ENCODE peak calls at places on chromosomes 4 and X, in nine cellular contexts. L is right cardiac atrium, E is esophagus squamous epithelium, U is hepatocyte, Q is colonic mucosa, R is mammary epithelial cell, S is right lobe of liver, J is A549, V is neural progenitor cell. W is an unnamed sample. For H3K4me1, the result is how much of the 10 kb centered on the place peaks cover.

GRCh38 chr4:1802720-1803522 is 9.8 kb downstream of the FGFR3 start:
- DNase-seq in L (peak), E (no peak), U (no peak), Q (no peak), R (no peak), S (no peak), J (no peak), V (no peak), W (no peak)

GRCh38 chr4:163697121-163697520 is 202.6 kb downstream of the TMA16 start:
- DNase-seq in L (no peak), E (no peak), U (no peak), Q (no peak), R (peak), S (no peak), J (no peak), V (no peak), W (peak)

GRCh38 chr4:186727977-186728519 is 4.4 kb upstream of the FAT1 start:
- DNase-seq in L (no peak), E (no peak), U (peak), Q (peak), R (peak), S (no peak), J (no peak), V (peak), W (no peak)

GRCh38 chrX:124239324-124239723 is 93.1 kb upstream of the TEX13D start:
- DNase-seq in L (no peak), E (no peak), U (no peak), Q (no peak), R (no peak), S (no peak), J (no peak), V (no peak), W (no peak)

GRCh38 chrX:105837227-105837626 is 14.9 kb downstream of the NRK start:
- DNase-seq in L (peak), E (no peak), U (peak), Q (no peak), R (peak), S (no peak), J (no peak), V (peak), W (peak)

GRCh38 chrX:87518504-87518903 is 902 bp downstream of the KLHL4 start:
- DNase-seq in L (no peak), E (no peak), U (no peak), Q (no peak), R (peak), S (no peak), J (no peak), V (no peak), W (peak)

GRCh38 chrX:37509349-37509748 is 62.1 kb upstream of the LANCL3 start:
- DNase-seq in L (no peak), E (no peak), U (peak), Q (no peak), R (peak), S (no peak), J (no peak), V (peak), W (no peak)

GRCh38 chr4:152747444-152747843 is 32.1 kb downstream of the TIGD4 start:
- DNase-seq in L (no peak), E (no peak), U (no peak), Q (no peak), R (peak), S (no peak), J (no peak), V (no peak), W (no peak)

GRCh38 chrX:130082244-130083106 is 27.8 kb downstream of the ELF4 start:
- DNase-seq in L (peak), E (no peak), U (no peak), Q (no peak), R (no peak), S (peak), J (no peak), V (no peak), W (no peak)

GRCh38 chr4:88002786-88003185 is 4.6 kb upstream of the PKD2 start:
- DNase-seq in L (no peak), E (no peak), U (no peak), Q (no peak), R (peak), S (no peak), J (no peak), V (no peak), W (peak)

GRCh38 chrX:111090458-111090857 is 5.5 kb upstream of the PAK3 start:
- DNase-seq in L (no peak), E (no peak), U (no peak), Q (no peak), R (no peak), S (no peak), J (no peak), V (no peak), W (no peak)

GRCh38 chrX:37453821-37454220 is 104.7 kb downstream of the PRRG1 start:
- DNase-seq in L (no peak), E (no peak), U (no peak), Q (no peak), R (peak), S (no peak), J (no peak), V (no peak), W (no peak)

GRCh38 chrX:19790829-19791228 is 96.6 kb downstream of the SH3KBP1 start:
- DNase-seq in L (no peak), E (no peak), U (no peak), Q (no peak), R (no peak), S (no peak), J (no peak), V (no peak), W (no peak)

GRCh38 chr4:3730422-3730821 is 35.8 kb upstream of the ADRA2C start:
- DNase-seq in L (peak), E (no peak), U (no peak), Q (no peak), R (no peak), S (no peak), J (no peak), V (no peak), W (no peak)

GRCh38 chrX:1500701-1501624 is 36.0 kb downstream of the P2RY8 start:
- DNase-seq in L (no peak), E (no peak), U (no peak), Q (no peak), R (no peak), S (no peak), J (no peak), V (no peak), W (no peak)

GRCh38 chr4:80182237-80182866 is 15.0 kb upstream of the PRDM8 start:
- DNase-seq in L (peak), E (no peak), U (no peak), Q (no peak), R (no peak), S (no peak), J (no peak), V (no peak), W (no peak)

GRCh38 chr4:1045595-1046201 is 34.3 kb downstream of the FGFRL1 start:
- DNase-seq in L (peak), E (no peak), U (no peak), Q (no peak), R (no peak), S (peak), J (no peak), V (no peak), W (no peak)

GRCh38 chr4:47198791-47199190 is 167.4 kb downstream of the GABRB1 start:
- DNase-seq in L (no peak), E (no peak), U (no peak), Q (no peak), R (no peak), S (no peak), J (no peak), V (no peak), W (no peak)

GRCh38 chr4:14816592-14817273 is 185.5 kb upstream of the CPEB2 start:
- DNase-seq in L (no peak), E (no peak), U (no peak), Q (no peak), R (no peak), S (no peak), J (no peak), V (no peak), W (no peak)

GRCh38 chr4:24224446-24224845 is 334.6 kb upstream of the PPARGC1A start:
- DNase-seq in L (no peak), E (no peak), U (peak), Q (no peak), R (no peak), S (no peak), J (no peak), V (no peak), W (no peak)

GRCh38 chrX:139566981-139567380 is 36.4 kb downstream of the F9 start:
- DNase-seq in L (no peak), E (no peak), U (no peak), Q (no peak), R (no peak), S (no peak), J (no peak), V (no peak), W (no peak)

GRCh38 chrX:70554523-70554922 is 109.9 kb downstream of the DLG3 start:
- DNase-seq in L (no peak), E (no peak), U (no peak), Q (no peak), R (no peak), S (no peak), J (no peak), V (no peak), W (no peak)

GRCh38 chr4:75555294-75556164 is at the start of gene ODAPH:
- DNase-seq in L (no peak), E (no peak), U (peak), Q (no peak), R (peak), S (no peak), J (peak), V (no peak), W (peak)

GRCh38 chr4:47705326-47705981 is 132.4 kb downstream of the CORIN start:
- DNase-seq in L (no peak), E (no peak), U (peak), Q (no peak), R (no peak), S (no peak), J (no peak), V (peak), W (no peak)

GRCh38 chrX:129980043-129980442 is 2.4 kb upstream of the BCORL1 start:
- DNase-seq in L (peak), E (no peak), U (peak), Q (peak), R (no peak), S (peak), J (no peak), V (peak), W (no peak)

GRCh38 chr4:788636-789297 is 37.2 kb downstream of the CPLX1 start:
- DNase-seq in L (no peak), E (no peak), U (no peak), Q (peak), R (no peak), S (peak), J (no peak), V (no peak), W (no peak)

GRCh38 chr4:85823295-85823694 is 348.3 kb downstream of the ARHGAP24 start:
- DNase-seq in L (peak), E (no peak), U (no peak), Q (no peak), R (no peak), S (no peak), J (no peak), V (no peak), W (no peak)

GRCh38 chrX:153521034-153521433 is 3.6 kb downstream of the ATP2B3 start:
- DNase-seq in L (no peak), E (no peak), U (no peak), Q (no peak), R (peak), S (no peak), J (no peak), V (no peak), W (no peak)

GRCh38 chr4:173333658-173334084 is 487 bp downstream of the HMGB2 start:
- DNase-seq in L (peak), E (peak), U (peak), Q (peak), R (no peak), S (peak), J (peak), V (peak), W (peak)

GRCh38 chrX:151912221-151912620 is 468 bp upstream of the MAGEA4 start:
- DNase-seq in L (no peak), E (no peak), U (no peak), Q (no peak), R (no peak), S (no peak), J (no peak), V (no peak), W (no peak)

GRCh38 chrX:115449742-115450141 is 111.2 kb upstream of the PLS3 start:
- DNase-seq in L (peak), E (no peak), U (peak), Q (peak), R (no peak), S (peak), J (no peak), V (no peak), W (peak)

GRCh38 chr4:185811509-185812364 is at the start of gene SORBS2:
- DNase-seq in L (peak), E (no peak), U (peak), Q (peak), R (peak), S (peak), J (no peak), V (peak), W (peak)

DNA sequence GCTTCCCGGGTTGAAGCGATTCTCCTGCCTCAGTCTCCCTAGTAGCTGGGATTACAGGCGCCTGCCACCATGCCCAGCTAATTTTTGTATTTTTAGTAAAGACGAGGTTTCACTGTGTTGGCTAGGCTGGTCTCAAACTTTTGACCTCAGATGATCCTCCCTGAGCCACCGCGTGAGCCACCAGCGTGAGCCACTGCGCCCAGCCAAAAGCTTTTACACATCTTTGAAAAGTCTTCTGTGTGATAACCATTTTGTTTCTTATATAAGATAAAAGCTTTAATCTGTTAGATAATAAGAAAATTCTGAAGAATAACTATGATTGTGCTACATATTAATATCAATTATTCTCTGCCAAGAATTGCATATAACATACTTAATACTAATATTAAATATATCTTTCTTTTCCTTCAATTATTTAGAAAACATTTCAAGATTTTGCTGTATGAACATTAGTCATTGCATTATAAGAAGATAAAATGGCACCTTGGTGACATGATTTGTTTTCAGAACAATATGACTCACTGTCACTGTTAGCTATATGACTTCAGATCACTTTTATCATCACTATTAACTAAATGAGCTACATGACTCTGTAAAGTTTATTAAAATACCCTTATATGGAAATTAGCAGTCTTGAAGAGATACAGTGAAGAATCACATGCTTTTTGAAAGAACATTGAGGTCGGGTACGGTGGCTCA is 33.4 kb downstream of the RUFY3 start:
- DNase-seq in L (no peak), E (no peak), U (no peak), Q (no peak), R (no peak), S (no peak), J (no peak), V (no peak), W (no peak)
- H3K4me3 ChIP-seq in L (no peak), E (no peak), U (no peak), Q (no peak), R (no peak), S (no peak), J (no peak), V (no peak), W (no peak)

GRCh38 chrX:123093792-123094191 is 90.3 kb upstream of the GRIA3 start:
- DNase-seq in L (no peak), E (no peak), U (no peak), Q (no peak), R (no peak), S (no peak), J (no peak), V (no peak), W (no peak)
- H3K4me1 ChIP-seq in L (under half), E (under half), U (under half), Q (under half), R (under half), S (under half), J (under half), V (under half), W (under half)

DNA sequence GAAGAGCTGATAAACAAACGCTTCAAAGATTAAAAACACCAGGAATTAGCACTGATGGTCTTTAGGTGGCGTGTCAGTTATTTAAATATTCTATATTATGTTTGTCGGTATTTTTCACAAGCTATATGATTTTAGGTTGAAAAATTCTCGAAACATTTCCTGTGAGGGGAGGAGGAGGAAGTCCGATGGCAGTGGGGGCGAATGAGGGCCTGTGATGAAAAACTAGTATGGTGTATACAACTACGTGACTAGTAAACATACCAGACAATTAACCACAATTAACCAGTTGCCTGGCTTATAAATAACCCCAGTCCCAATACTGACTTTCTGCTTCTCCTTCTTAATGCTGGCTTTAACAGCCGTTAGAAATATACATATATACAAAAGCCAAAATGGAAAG is 612 bp upstream of the NAP1L2 start:
- DNase-seq in L (no peak), E (no peak), U (no peak), Q (no peak), R (no peak), S (no peak), J (no peak), V (no peak), W (no peak)
- H3K4me3 ChIP-seq in L (peak), E (peak), U (peak), Q (peak), R (peak), S (no peak), J (peak), V (peak), W (no peak)

DNA sequence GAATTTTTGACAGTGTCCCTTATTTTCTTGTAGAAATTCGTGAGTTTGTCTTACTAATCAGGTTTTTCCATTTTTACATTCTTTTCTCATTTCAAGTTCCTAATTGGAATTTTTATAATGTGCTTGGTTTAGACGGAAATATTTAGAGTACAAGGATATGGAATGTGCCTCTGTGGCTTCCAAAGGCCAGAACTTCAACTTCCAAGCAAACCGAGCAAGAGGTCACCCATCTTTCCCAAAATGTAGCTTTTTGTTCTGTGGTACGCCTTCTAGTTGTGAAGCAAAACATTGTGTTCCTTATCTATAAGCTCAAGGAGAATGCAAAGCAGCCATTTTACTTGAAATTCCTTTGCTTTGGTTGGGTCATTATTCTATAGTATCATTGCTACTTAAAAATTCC is 212.8 kb upstream of the PACRGL start:
- DNase-seq in L (no peak), E (no peak), U (no peak), Q (no peak), R (no peak), S (no peak), J (no peak), V (no peak), W (no peak)
- H3K4me1 ChIP-seq in L (under half), E (under half), U (under half), Q (under half), R (under half), S (under half), J (under half), V (under half), W (under half)

GRCh38 chr4:139887378-139887801 is 221.8 kb downstream of the MGST2 start:
- DNase-seq in L (no peak), E (no peak), U (no peak), Q (no peak), R (peak), S (no peak), J (no peak), V (no peak), W (no peak)
- H3K4me3 ChIP-seq in L (peak), E (peak), U (no peak), Q (no peak), R (peak), S (peak), J (no peak), V (no peak), W (no peak)

W was measured in astrocyte.